ENCODE peak calls at places on chromosome X, in seven cellular contexts. E, V, D, T, O, X and C are unnamed samples.
A peak's percentile ranks its signal among the peaks of the same experiment; 100 is the strongest.

GRCh38 chrX:1181131-1181530 is 31.3 kb downstream of the CRLF2 start:
- DNase-seq in E (no peak), V (no peak), D (no peak), T (no peak), O (peak; percentile 47), X (no peak), C (no peak)

GRCh38 chrX:33808636-33809035 is 323.5 kb downstream of the FAM47A start:
- DNase-seq in E (no peak), V (no peak), D (no peak), T (no peak), O (no peak), X (no peak), C (no peak)

GRCh38 chrX:134460861-134461218 is 875 bp downstream of the HPRT1 start:
- DNase-seq in E (peak; percentile 9), V (no peak), D (no peak), T (peak; percentile 24), O (no peak), X (no peak), C (no peak)

GRCh38 chrX:68941385-68941952 is 112.6 kb downstream of the EFNB1 start:
- DNase-seq in E (no peak), V (no peak), D (no peak), T (peak; percentile 17), O (peak; percentile 29), X (no peak), C (no peak)

GRCh38 chrX:38968344-38968743 is 167.1 kb downstream of the MID1IP1 start:
- DNase-seq in E (no peak), V (no peak), D (no peak), T (no peak), O (no peak), X (no peak), C (no peak)

GRCh38 chrX:36867143-36867542 is 141.0 kb upstream of the FAM47C start:
- DNase-seq in E (peak; percentile 32), V (no peak), D (peak; percentile 2), T (peak; percentile 20), O (no peak), X (no peak), C (no peak)

GRCh38 chrX:9676311-9676710 is 89.3 kb downstream of the GPR143 start:
- DNase-seq in E (no peak), V (no peak), D (no peak), T (peak; percentile 19), O (no peak), X (no peak), C (no peak)

GRCh38 chrX:104854188-104854587 is 288.2 kb downstream of the IL1RAPL2 start:
- DNase-seq in E (no peak), V (no peak), D (no peak), T (peak; percentile 67), O (no peak), X (no peak), C (no peak)

GRCh38 chrX:153773218-153773611 is 7.6 kb upstream of the SRPK3 start:
- DNase-seq in E (no peak), V (no peak), D (no peak), T (no peak), O (no peak), X (no peak), C (no peak)

GRCh38 chrX:137194164-137194563 is 160.4 kb upstream of the GPR101 start:
- DNase-seq in E (peak; percentile 8), V (no peak), D (peak; percentile 5), T (peak; percentile 27), O (no peak), X (no peak), C (no peak)

GRCh38 chrX:133561251-133561650 is 146.0 kb upstream of the GPC4 start:
- DNase-seq in E (no peak), V (no peak), D (no peak), T (peak; percentile 36), O (no peak), X (no peak), C (no peak)

GRCh38 chrX:47185241-47185640 is 8.4 kb upstream of the UBA1 start:
- DNase-seq in E (no peak), V (no peak), D (no peak), T (no peak), O (no peak), X (no peak), C (no peak)

GRCh38 chrX:154829102-154829501 is 5.4 kb downstream of the SMIM9 start:
- DNase-seq in E (no peak), V (no peak), D (no peak), T (no peak), O (no peak), X (no peak), C (no peak)

GRCh38 chrX:121987163-121987562 is 939.8 kb downstream of the GLUD2 start:
- DNase-seq in E (no peak), V (no peak), D (no peak), T (peak; percentile 30), O (no peak), X (no peak), C (no peak)

GRCh38 chrX:2967998-2968909 is 38.1 kb upstream of the ARSH start:
- DNase-seq in E (no peak), V (no peak), D (no peak), T (peak; percentile 79), O (no peak), X (peak; percentile 35), C (no peak)

GRCh38 chrX:57952320-57952678 is 42.0 kb upstream of the ZXDA start:
- DNase-seq in E (no peak), V (no peak), D (no peak), T (no peak), O (no peak), X (no peak), C (no peak)

GRCh38 chrX:119482497-119483480 is 14.5 kb downstream of the SLC25A5 start:
- DNase-seq in E (peak; percentile 76), V (peak; percentile 75), D (peak; percentile 55), T (peak; percentile 38), O (no peak), X (peak; percentile 32), C (no peak)
- TF ChIP-seq CTCF in E (peak; percentile 65), V (peak; percentile 68), D (peak; percentile 78), T (peak; percentile 65), O (peak; percentile 65), X (no peak), C (no peak)

DNA sequence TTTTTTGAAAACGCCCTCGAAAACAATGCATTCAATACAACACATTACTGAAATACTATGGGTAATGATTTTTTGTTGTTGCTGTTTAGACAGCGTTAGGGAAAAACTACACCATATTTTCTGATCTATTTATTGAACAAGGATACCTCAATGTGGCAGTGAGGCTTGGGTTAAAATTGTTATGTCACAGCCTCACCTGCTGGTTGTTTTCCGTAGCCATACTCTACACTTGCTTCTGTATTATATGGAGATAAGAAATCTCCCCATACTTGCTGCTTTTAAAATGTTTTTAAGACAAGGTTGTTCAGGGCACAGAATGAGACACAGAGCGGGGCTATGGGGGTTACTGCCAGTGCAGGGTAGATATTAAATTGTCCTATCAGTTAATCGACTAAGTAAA is 221.6 kb upstream of the FTHL17 start:
- DNase-seq in E (peak; percentile 9), V (no peak), D (no peak), T (no peak), O (no peak), X (no peak), C (no peak)
- TF ChIP-seq CTCF in E (no peak), V (no peak), D (peak; percentile 7), T (no peak), O (no peak), X (no peak), C (no peak)

GRCh38 chrX:87337267-87337666 is 180.3 kb upstream of the KLHL4 start:
- DNase-seq in E (no peak), V (no peak), D (no peak), T (no peak), O (no peak), X (no peak), C (no peak)

GRCh38 chrX:87338510-87338909 is 179.1 kb upstream of the KLHL4 start:
- DNase-seq in E (no peak), V (no peak), D (peak; percentile 1), T (peak; percentile 47), O (no peak), X (no peak), C (no peak)
- TF ChIP-seq CTCF in E (no peak), V (peak; percentile 42), D (peak; percentile 52), T (peak; percentile 34), O (peak; percentile 40), X (no peak), C (no peak)

DNA sequence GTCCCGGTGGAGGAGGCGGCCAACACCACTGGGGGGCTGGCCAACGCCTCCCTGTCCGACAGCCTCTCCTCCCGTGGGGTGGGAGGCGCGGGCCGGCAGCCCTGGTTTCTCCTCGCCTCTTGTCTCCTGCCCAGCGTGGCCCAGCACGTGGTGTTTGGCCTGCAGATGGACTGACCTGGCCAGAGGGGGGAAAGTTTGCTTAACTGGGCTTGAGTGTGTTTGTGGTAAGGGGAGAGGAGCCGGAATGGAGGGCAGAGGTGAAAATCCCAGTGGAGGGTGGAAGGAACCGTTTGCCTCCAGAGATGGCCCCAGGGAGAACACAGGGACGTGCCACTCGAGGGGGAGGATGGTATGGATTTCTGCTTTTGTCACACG is 27.6 kb downstream of the NYX start:
- DNase-seq in E (no peak), V (no peak), D (no peak), T (no peak), O (no peak), X (no peak), C (no peak)
- TF ChIP-seq CTCF in E (no peak), V (no peak), D (no peak), T (no peak), O (no peak), X (no peak), C (no peak)